ENCODE peak calls at places on chromosomes 1 and 21, in six cellular contexts. U, J, O, H, M and N are unnamed samples.

GRCh38 chr1:64505232-64505943 is 35.5 kb downstream of the CACHD1 start:
- DNase-seq in U (peak; percentile 87), J (peak; percentile 34), H (no peak), O (no peak), M (no peak), N (no peak)

GRCh38 chr21:25171438-25171837 is 435.8 kb downstream of the MRPL39 start:
- DNase-seq in J (no peak), O (peak; percentile 89), U (no peak), M (no peak), H (no peak), N (no peak)

GRCh38 chr1:241331328-241331693 is 25.7 kb downstream of the RGS7 start:
- DNase-seq in J (no peak), H (no peak), M (no peak), O (no peak), U (no peak), N (no peak)

GRCh38 chr1:203638076-203638475 is 11.4 kb downstream of the ATP2B4 start:
- DNase-seq in H (no peak), M (no peak), U (no peak), O (no peak), J (no peak), N (no peak)

GRCh38 chr1:209611771-209612570 is 28.5 kb downstream of the CAMK1G start:
- DNase-seq in H (no peak), J (no peak), O (no peak), U (peak; percentile 23), M (no peak), N (no peak)

GRCh38 chr1:8116892-8117262 is 90.8 kb upstream of the ERRFI1 start:
- DNase-seq in J (no peak), O (peak; percentile 52), H (peak; percentile 93), M (no peak), U (no peak), N (peak; percentile 82)

GRCh38 chr1:185719021-185719420 is 15.2 kb upstream of the HMCN1 start:
- DNase-seq in U (no peak), J (no peak), O (no peak), M (no peak), H (no peak), N (peak; percentile 41)

GRCh38 chr21:29235714-29236197 is 63.0 kb upstream of the BACH1 start:
- DNase-seq in J (no peak), U (no peak), H (no peak), M (peak; percentile 88), O (no peak), N (no peak)

GRCh38 chr1:2385606-2386280 is 5.6 kb downstream of the MORN1 start:
- DNase-seq in U (no peak), H (no peak), M (no peak), J (no peak), O (no peak), N (no peak)

GRCh38 chr1:201982082-201982922 is at the start of gene RNPEP:
- DNase-seq in M (no peak), H (peak; percentile 18), J (peak; percentile 79), U (peak; percentile 97), O (peak; percentile 65), N (peak; percentile 57)

GRCh38 chr21:45521241-45521640 is 21.0 kb downstream of the SLC19A1 start:
- DNase-seq in U (no peak), J (no peak), O (no peak), M (no peak), H (no peak), N (no peak)

GRCh38 chr1:234609528-234610042 is 393 bp downstream of the IRF2BP2 start:
- DNase-seq in H (no peak), U (peak; percentile 79), J (no peak), O (no peak), M (no peak), N (no peak)

GRCh38 chr1:160362168-160362941 is 4.5 kb upstream of the NHLH1 start:
- DNase-seq in M (no peak), O (peak; percentile 26), H (no peak), U (peak; percentile 77), J (no peak), N (no peak)

GRCh38 chr1:247297263-247298123 is 34.2 kb downstream of the ZNF496 start:
- DNase-seq in O (no peak), M (no peak), U (no peak), H (no peak), J (no peak), N (no peak)

GRCh38 chr1:90414201-90414600 is 302.9 kb downstream of the BARHL2 start:
- DNase-seq in H (no peak), O (no peak), U (no peak), J (no peak), M (no peak), N (no peak)

GRCh38 chr1:67463298-67463960 is 33.2 kb upstream of the SERBP1 start:
- DNase-seq in O (no peak), M (no peak), J (no peak), U (no peak), H (no peak), N (no peak)

GRCh38 chr21:38869946-38870345 is 64.2 kb downstream of the ETS2 start:
- DNase-seq in O (no peak), M (no peak), H (peak; percentile 39), J (no peak), U (no peak), N (no peak)

GRCh38 chr1:5936126-5936525 is 56.1 kb downstream of the NPHP4 start:
- DNase-seq in U (no peak), M (no peak), J (no peak), H (no peak), O (no peak), N (no peak)

GRCh38 chr1:5939268-5940060 is 52.8 kb downstream of the NPHP4 start:
- DNase-seq in U (no peak), M (no peak), O (no peak), J (no peak), H (no peak), N (no peak)

GRCh38 chr1:5937373-5937857 is 54.8 kb downstream of the NPHP4 start:
- DNase-seq in H (no peak), M (no peak), O (no peak), J (no peak), U (no peak), N (no peak)

GRCh38 chr1:5936621-5937372 is 55.4 kb downstream of the NPHP4 start:
- DNase-seq in H (no peak), O (no peak), M (no peak), J (no peak), U (no peak), N (no peak)

DNA sequence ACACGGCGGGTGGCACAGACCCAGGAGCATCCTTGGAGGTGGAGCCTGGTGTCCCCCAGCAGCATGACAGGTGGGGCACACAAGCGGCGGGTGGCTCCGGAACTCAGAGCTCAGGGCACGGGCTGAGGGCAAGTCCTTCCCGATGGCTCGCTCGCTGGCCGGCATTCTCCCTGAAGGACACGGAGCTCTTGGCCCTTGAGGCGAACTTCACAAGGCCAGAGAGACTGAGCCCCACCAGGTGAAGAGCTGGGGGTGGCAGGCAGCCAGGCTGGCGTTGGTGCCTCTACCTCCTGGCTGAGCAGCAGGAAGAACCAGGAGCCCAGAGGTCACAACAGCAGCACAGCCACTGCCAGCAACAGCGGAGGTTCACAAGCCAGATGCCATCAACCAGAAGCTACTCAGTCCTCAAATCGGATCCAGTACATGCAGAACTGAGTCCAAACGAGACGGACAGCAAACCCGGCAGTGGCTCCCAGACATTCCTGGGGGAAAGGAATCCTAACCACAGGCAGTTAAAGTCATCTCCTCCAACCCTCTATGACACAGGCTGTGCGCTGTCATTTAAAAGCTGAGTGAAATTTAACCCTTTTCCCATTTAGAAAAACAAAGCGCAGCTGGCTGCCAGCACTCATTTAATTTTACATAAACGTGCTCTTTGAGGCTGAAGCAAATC is 54.0 kb downstream of the NPHP4 start:
- DNase-seq in J (no peak), O (no peak), H (no peak), M (no peak), U (no peak), N (no peak)
- TF ChIP-seq MYC in J (no peak), O (no peak), H (no peak), M (no peak), U (no peak), N (no peak)

GRCh38 chr1:43743206-43743605 is 35.9 kb downstream of the ST3GAL3 start:
- DNase-seq in J (no peak), M (no peak), U (no peak), H (no peak), O (no peak), N (no peak)
- TF ChIP-seq MYC in J (no peak), M (no peak), U (no peak), H (no peak), O (no peak), N (no peak)

GRCh38 chr1:54986025-54986424 is 5.6 kb downstream of the TMEM61 start:
- DNase-seq in U (no peak), H (no peak), M (no peak), O (no peak), J (no peak), N (no peak)

GRCh38 chr1:54989473-54989872 is 9.0 kb downstream of the TMEM61 start:
- DNase-seq in H (no peak), U (no peak), J (no peak), O (no peak), M (no peak), N (no peak)

GRCh38 chr1:54986532-54986931 is 6.1 kb downstream of the TMEM61 start:
- DNase-seq in U (no peak), J (no peak), M (no peak), O (no peak), H (no peak), N (no peak)

GRCh38 chr1:54988975-54989374 is 8.5 kb downstream of the TMEM61 start:
- DNase-seq in H (no peak), O (no peak), J (no peak), M (no peak), U (no peak), N (no peak)

DNA sequence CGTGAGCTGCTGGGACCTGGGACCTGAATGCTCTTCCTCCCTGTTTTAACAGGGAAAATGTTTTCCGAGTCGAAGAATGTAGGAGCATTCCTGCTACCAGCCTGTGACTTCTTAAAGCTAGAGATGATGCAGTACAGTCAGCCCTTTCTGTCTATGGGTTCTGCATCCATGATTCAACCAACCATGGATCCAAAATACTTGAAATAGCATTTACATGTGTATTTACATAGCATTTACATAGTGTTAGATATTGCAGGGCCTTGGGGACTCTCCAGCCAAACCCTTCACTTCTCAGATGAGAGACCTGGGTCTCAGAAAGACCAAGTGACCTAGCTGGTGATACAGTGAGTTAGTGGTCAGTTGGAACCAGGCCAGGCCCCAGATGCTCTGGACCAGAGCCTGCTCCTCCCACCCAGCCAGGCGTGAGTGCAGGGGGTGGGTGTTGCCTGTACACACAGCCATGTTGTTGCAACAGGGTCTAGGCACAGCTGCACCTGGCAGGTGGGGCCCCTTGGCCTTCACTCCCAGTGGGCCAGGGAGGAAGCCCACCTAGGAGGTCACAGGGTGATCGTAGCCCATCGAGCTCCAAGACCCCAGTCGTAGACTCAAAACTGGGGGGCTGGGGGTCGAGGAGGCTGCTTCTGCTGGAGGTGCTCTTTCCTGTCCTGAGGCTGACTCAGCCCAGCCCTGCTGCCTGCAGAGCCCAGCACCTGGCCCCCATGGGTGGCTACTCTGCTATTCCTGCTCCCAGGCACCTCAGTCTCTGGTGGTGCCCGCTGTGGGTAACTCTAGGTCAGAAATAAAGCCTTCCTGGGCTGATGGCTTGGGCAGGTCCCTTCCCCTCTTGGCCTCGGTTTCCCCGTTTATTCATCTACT is 7.6 kb downstream of the TMEM61 start:
- DNase-seq in J (no peak), U (no peak), M (no peak), O (no peak), H (no peak), N (no peak)
- TF ChIP-seq MYC in J (no peak), U (no peak), M (no peak), O (no peak), H (no peak), N (no peak)

DNA sequence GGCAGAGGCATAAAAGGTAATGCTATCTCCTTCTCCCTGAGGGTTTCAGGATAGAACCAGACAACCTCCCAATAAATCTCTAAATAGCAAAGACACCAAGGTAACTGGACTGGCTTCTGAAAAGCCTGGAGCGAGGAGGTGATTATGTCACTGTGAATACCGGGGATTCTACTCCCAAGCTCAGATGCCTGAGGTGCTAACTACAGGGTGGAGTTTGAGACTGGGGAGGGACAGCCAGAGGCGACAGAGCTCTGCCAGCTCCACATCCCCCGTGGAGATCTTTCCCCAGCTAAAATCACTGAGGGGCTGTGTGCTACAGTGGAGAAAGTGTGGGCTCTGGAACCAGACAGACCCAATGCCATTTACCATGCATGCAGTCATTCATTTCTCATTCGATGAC is 7.9 kb upstream of the SLC45A3 start:
- DNase-seq in M (no peak), U (no peak), J (no peak), H (no peak), O (no peak), N (no peak)
- TF ChIP-seq MYC in M (no peak), U (no peak), J (no peak), H (no peak), O (no peak), N (no peak)